ENCODE peak calls at places on chromosomes 1 and 21, in four cellular contexts. One of them, this sample, is unnamed.

GRCh38 chr21:26964379-26964778 is 2.5 kb downstream of the ADAMTS5 start:
- DNase-seq in cardiac fibroblast: peak
- DNase-seq in kidney epithelial cell: peak
- DNase-seq in esophagus muscularis mucosa: no peak
- DNase-seq in this sample: no peak

GRCh38 chr21:42063206-42063577 is 7.9 kb upstream of the UMODL1 start:
- DNase-seq in cardiac fibroblast: no peak
- DNase-seq in kidney epithelial cell: no peak
- DNase-seq in esophagus muscularis mucosa: no peak
- DNase-seq in this sample: no peak

GRCh38 chr1:191993549-191993948 is 164.7 kb upstream of the RGS18 start:
- DNase-seq in esophagus muscularis mucosa: no peak
- DNase-seq in cardiac fibroblast: peak
- DNase-seq in kidney epithelial cell: no peak
- DNase-seq in this sample: no peak

GRCh38 chr1:112465122-112465521 is 43.6 kb upstream of the WNT2B start:
- DNase-seq in kidney epithelial cell: no peak
- DNase-seq in esophagus muscularis mucosa: no peak
- DNase-seq in cardiac fibroblast: peak
- DNase-seq in this sample: no peak

GRCh38 chr1:61446531-61446991 is 278.4 kb downstream of the TM2D1 start:
- DNase-seq in cardiac fibroblast: peak
- DNase-seq in kidney epithelial cell: peak
- DNase-seq in esophagus muscularis mucosa: peak
- DNase-seq in this sample: no peak

GRCh38 chr1:226657788-226658537 is 81.1 kb downstream of the ITPKB start:
- DNase-seq in kidney epithelial cell: no peak
- DNase-seq in cardiac fibroblast: no peak
- DNase-seq in esophagus muscularis mucosa: no peak
- DNase-seq in this sample: no peak

GRCh38 chr1:31007462-31007991 is 58.0 kb downstream of the PUM1 start:
- DNase-seq in kidney epithelial cell: peak
- DNase-seq in esophagus muscularis mucosa: no peak
- DNase-seq in cardiac fibroblast: peak
- DNase-seq in this sample: no peak

GRCh38 chr1:194161591-194161990 is 975.2 kb upstream of the B3GALT2 start:
- DNase-seq in cardiac fibroblast: no peak
- DNase-seq in kidney epithelial cell: no peak
- DNase-seq in esophagus muscularis mucosa: no peak
- DNase-seq in this sample: no peak

GRCh38 chr21:34205811-34206635 is 132.6 kb downstream of the MRPS6 start:
- DNase-seq in esophagus muscularis mucosa: no peak
- DNase-seq in kidney epithelial cell: no peak
- DNase-seq in cardiac fibroblast: no peak
- DNase-seq in this sample: no peak

GRCh38 chr1:37410080-37410479 is 64.3 kb upstream of the ZC3H12A start:
- DNase-seq in kidney epithelial cell: no peak
- DNase-seq in esophagus muscularis mucosa: no peak
- DNase-seq in cardiac fibroblast: no peak
- DNase-seq in this sample: no peak

GRCh38 chr1:11795238-11795890 is 10.4 kb downstream of the MTHFR start:
- DNase-seq in cardiac fibroblast: no peak
- DNase-seq in kidney epithelial cell: no peak
- DNase-seq in esophagus muscularis mucosa: no peak
- DNase-seq in this sample: no peak

GRCh38 chr1:93715529-93716126 is 34.0 kb upstream of the BCAR3 start:
- DNase-seq in cardiac fibroblast: peak
- DNase-seq in kidney epithelial cell: no peak
- DNase-seq in esophagus muscularis mucosa: no peak
- DNase-seq in this sample: no peak

GRCh38 chr1:37485902-37486679 is 11.7 kb downstream of the ZC3H12A start:
- DNase-seq in kidney epithelial cell: no peak
- DNase-seq in cardiac fibroblast: peak
- DNase-seq in esophagus muscularis mucosa: no peak
- DNase-seq in this sample: no peak

GRCh38 chr1:41643422-41643821 is 158.9 kb upstream of the EDN2 start:
- DNase-seq in esophagus muscularis mucosa: no peak
- DNase-seq in kidney epithelial cell: no peak
- DNase-seq in cardiac fibroblast: no peak
- DNase-seq in this sample: no peak

GRCh38 chr1:29279406-29279805 is 43.1 kb downstream of the PTPRU start:
- DNase-seq in kidney epithelial cell: no peak
- DNase-seq in cardiac fibroblast: no peak
- DNase-seq in esophagus muscularis mucosa: no peak
- DNase-seq in this sample: no peak

GRCh38 chr1:51644533-51645197 is 27.8 kb downstream of the OSBPL9 start:
- DNase-seq in cardiac fibroblast: peak
- DNase-seq in esophagus muscularis mucosa: peak
- DNase-seq in kidney epithelial cell: peak
- DNase-seq in this sample: no peak

GRCh38 chr1:24990796-24991195 is 60.7 kb upstream of the RUNX3 start:
- DNase-seq in kidney epithelial cell: no peak
- DNase-seq in cardiac fibroblast: no peak
- DNase-seq in esophagus muscularis mucosa: no peak
- DNase-seq in this sample: no peak

DNA sequence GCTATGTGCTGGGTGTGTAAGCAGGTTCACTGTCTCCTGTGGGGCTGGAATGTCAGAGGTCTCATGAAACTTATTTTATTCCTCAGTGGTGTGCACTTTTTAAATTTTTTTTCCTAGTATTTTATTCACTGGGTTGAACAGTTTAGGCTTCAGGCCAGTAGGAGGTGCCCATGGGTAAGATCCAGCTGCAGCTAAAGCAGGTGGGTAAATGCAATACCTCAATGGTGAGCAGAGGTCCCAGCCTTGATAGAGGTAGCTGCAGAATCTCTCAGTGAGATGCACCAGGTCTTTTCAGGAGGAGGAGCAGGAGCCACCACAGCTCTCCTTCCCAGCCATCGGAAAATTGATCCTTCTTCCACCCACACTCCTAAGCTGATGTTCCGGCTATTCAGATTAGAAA is 12.6 kb upstream of the OR6N2 start:
- DNase-seq in kidney epithelial cell: no peak
- DNase-seq in esophagus muscularis mucosa: no peak
- DNase-seq in cardiac fibroblast: no peak
- DNase-seq in this sample: no peak
- TF ChIP-seq CTCF in kidney epithelial cell: peak
- TF ChIP-seq CTCF in esophagus muscularis mucosa: no peak
- TF ChIP-seq CTCF in cardiac fibroblast: no peak
- TF ChIP-seq CTCF in this sample: peak

GRCh38 chr1:185316163-185317033 is 645 bp downstream of the IVNS1ABP start:
- DNase-seq in esophagus muscularis mucosa: peak
- DNase-seq in cardiac fibroblast: peak
- DNase-seq in kidney epithelial cell: peak
- DNase-seq in this sample: peak
- TF ChIP-seq CTCF in esophagus muscularis mucosa: no peak
- TF ChIP-seq CTCF in cardiac fibroblast: no peak
- TF ChIP-seq CTCF in kidney epithelial cell: no peak
- TF ChIP-seq CTCF in this sample: peak

GRCh38 chr1:73452522-73452921 is 745.5 kb downstream of the LRRIQ3 start:
- DNase-seq in cardiac fibroblast: no peak
- DNase-seq in kidney epithelial cell: no peak
- DNase-seq in esophagus muscularis mucosa: no peak
- DNase-seq in this sample: no peak
- TF ChIP-seq CTCF in cardiac fibroblast: no peak
- TF ChIP-seq CTCF in kidney epithelial cell: peak
- TF ChIP-seq CTCF in esophagus muscularis mucosa: no peak
- TF ChIP-seq CTCF in this sample: no peak

DNA sequence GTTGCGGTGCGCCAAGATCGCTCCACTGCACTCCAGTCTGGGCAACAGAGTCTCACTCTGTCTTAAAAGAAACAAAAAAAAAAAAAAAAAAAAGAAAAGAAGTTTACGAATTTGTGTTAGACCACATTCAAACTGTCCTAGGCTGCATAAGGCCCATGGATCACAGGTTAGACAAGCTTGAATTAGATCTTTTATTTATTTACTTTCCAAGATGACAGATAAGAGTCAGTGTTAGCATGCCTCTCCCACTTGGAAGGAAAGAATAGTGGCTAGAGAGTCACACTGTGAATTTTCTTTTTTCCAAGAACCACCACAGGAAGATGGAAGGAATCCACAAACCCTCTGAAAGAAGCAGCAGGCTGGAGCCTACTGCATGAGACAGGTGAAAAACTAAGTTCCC is 29.3 kb downstream of the NSL1 start:
- DNase-seq in cardiac fibroblast: no peak
- DNase-seq in kidney epithelial cell: no peak
- DNase-seq in esophagus muscularis mucosa: no peak
- DNase-seq in this sample: no peak
- TF ChIP-seq CTCF in cardiac fibroblast: no peak
- TF ChIP-seq CTCF in kidney epithelial cell: no peak
- TF ChIP-seq CTCF in esophagus muscularis mucosa: no peak
- TF ChIP-seq CTCF in this sample: no peak

GRCh38 chr1:42737257-42737656 is 2.8 kb downstream of the CLDN19 start:
- DNase-seq in kidney epithelial cell: no peak
- DNase-seq in cardiac fibroblast: no peak
- DNase-seq in esophagus muscularis mucosa: no peak
- DNase-seq in this sample: peak
- TF ChIP-seq CTCF in kidney epithelial cell: peak
- TF ChIP-seq CTCF in cardiac fibroblast: no peak
- TF ChIP-seq CTCF in esophagus muscularis mucosa: no peak
- TF ChIP-seq CTCF in this sample: peak

GRCh38 chr1:150162862-150163706 is 13.4 kb downstream of the PLEKHO1 start:
- DNase-seq in esophagus muscularis mucosa: peak
- DNase-seq in cardiac fibroblast: peak
- DNase-seq in kidney epithelial cell: peak
- DNase-seq in this sample: peak
- TF ChIP-seq CTCF in esophagus muscularis mucosa: no peak
- TF ChIP-seq CTCF in cardiac fibroblast: peak
- TF ChIP-seq CTCF in kidney epithelial cell: no peak
- TF ChIP-seq CTCF in this sample: no peak

This sample was measured in GM10248.